ENCODE peak calls at places on chromosome 13, in five cellular contexts. P is H1; T is stimulated activated CD4-positive, alpha-beta T cell treated with anti-CD3 and anti-CD28 coated beads, Interleukin-12 subunit alpha, Interleukin-12 subunit beta, amount 100 ng/mL, for 4 hours; D is cerebellar nuclear complex; U is NAMALWA. C is an unnamed sample.
A peak's percentile ranks its signal among the peaks of the same experiment; 100 is the strongest.

GRCh38 chr13:100203696-100204367 is 114.9 kb downstream of the PCCA start:
- DNase-seq in P (no peak), T (no peak), D (no peak), U (no peak), C (no peak)

GRCh38 chr13:111900390-111901180 is 166.4 kb upstream of the SOX1 start:
- DNase-seq in P (peak; percentile 43), T (no peak), D (no peak), U (no peak), C (no peak)

GRCh38 chr13:94192576-94192975 is 286.9 kb downstream of the DCT start:
- DNase-seq in P (peak; percentile 74), T (no peak), D (no peak), U (peak; percentile 77), C (no peak)

GRCh38 chr13:43797869-43798268 is 11.1 kb upstream of the ENOX1 start:
- DNase-seq in P (no peak), T (no peak), D (no peak), U (no peak), C (peak; percentile 59)

GRCh38 chr13:27592865-27593264 is 27.5 kb downstream of the LNX2 start:
- DNase-seq in P (no peak), T (no peak), D (no peak), U (no peak), C (no peak)

GRCh38 chr13:56720841-56721240 is 419.9 kb upstream of the PRR20A start:
- DNase-seq in P (no peak), T (no peak), D (no peak), U (no peak), C (no peak)

GRCh38 chr13:112150352-112150751 is 83.4 kb downstream of the SOX1 start:
- DNase-seq in P (no peak), T (no peak), D (no peak), U (no peak), C (no peak)

GRCh38 chr13:103883698-103884097 is 817.5 kb upstream of the SLC10A2 start:
- DNase-seq in P (no peak), T (no peak), D (no peak), U (no peak), C (peak; percentile 17)

GRCh38 chr13:65387743-65388347 is 1842.3 kb downstream of the PCDH9 start:
- DNase-seq in P (no peak), T (no peak), D (no peak), U (no peak), C (no peak)

GRCh38 chr13:78241278-78241919 is 322.8 kb upstream of the EDNRB start:
- DNase-seq in P (peak; percentile 72), T (peak; percentile 4), D (no peak), U (peak; percentile 73), C (no peak)

GRCh38 chr13:40981361-40981760 is 37.8 kb downstream of the ELF1 start:
- DNase-seq in P (no peak), T (no peak), D (no peak), U (peak; percentile 82), C (no peak)

GRCh38 chr13:24745861-24746617 is 17.9 kb upstream of the RNF17 start:
- DNase-seq in P (peak; percentile 72), T (no peak), D (no peak), U (no peak), C (no peak)

GRCh38 chr13:50410921-50411712 is 395.9 kb downstream of the KCNRG start:
- DNase-seq in P (no peak), T (no peak), D (no peak), U (no peak), C (no peak)

GRCh38 chr13:20127563-20128458 is 33.0 kb downstream of the GJA3 start:
- DNase-seq in P (peak; percentile 84), T (peak; percentile 18), D (no peak), U (no peak), C (peak; percentile 19)

GRCh38 chr13:52846567-52847321 is 1.7 kb downstream of the PCDH8 start:
- DNase-seq in P (peak; percentile 96), T (no peak), D (no peak), U (no peak), C (peak; percentile 44)

GRCh38 chr13:47892374-47892773 is 108.7 kb downstream of the SUCLA2 start:
- DNase-seq in P (no peak), T (no peak), D (no peak), U (no peak), C (no peak)

GRCh38 chr13:24866488-24866887 is 102.5 kb downstream of the RNF17 start:
- DNase-seq in P (no peak), T (no peak), D (no peak), U (no peak), C (no peak)

GRCh38 chr13:89214115-89214514 is 1542.9 kb downstream of the SLITRK5 start:
- DNase-seq in P (no peak), T (no peak), D (no peak), U (no peak), C (no peak)

GRCh38 chr13:106113796-106114195 is 421.7 kb downstream of the EFNB2 start:
- DNase-seq in P (no peak), T (no peak), D (no peak), U (no peak), C (no peak)

GRCh38 chr13:66660013-66660804 is 569.9 kb downstream of the PCDH9 start:
- DNase-seq in P (no peak), T (no peak), D (no peak), U (peak; percentile 85), C (no peak)

GRCh38 chr13:79936368-79937136 is 404.4 kb downstream of the SPRY2 start:
- DNase-seq in P (no peak), T (no peak), D (no peak), U (no peak), C (peak; percentile 98)

GRCh38 chr13:98377635-98378378 is 199.1 kb downstream of the STK24 start:
- DNase-seq in P (no peak), T (no peak), D (no peak), U (no peak), C (no peak)

GRCh38 chr13:61413572-61413971 is 2.1 kb downstream of the PCDH20 start:
- DNase-seq in P (peak; percentile 54), T (no peak), D (no peak), U (no peak), C (no peak)

GRCh38 chr13:32048816-32049215 is 17.2 kb downstream of the FRY start:
- DNase-seq in P (no peak), T (no peak), D (no peak), U (no peak), C (no peak)

GRCh38 chr13:27228131-27228530 is 23.2 kb upstream of the RPL21 start:
- DNase-seq in P (no peak), T (no peak), D (no peak), U (no peak), C (no peak)

GRCh38 chr13:43300817-43301216 is 277.4 kb downstream of the DNAJC15 start:
- DNase-seq in P (no peak), T (no peak), D (no peak), U (no peak), C (no peak)